ENCODE peak calls at places on chromosomes 13 and 19, in eight cellular contexts. Q is right cardiac atrium; O is GM23248; P is uterus; G is pancreas; F is CD8-positive, alpha-beta memory T cell; D is body of pancreas; N is adrenal gland. J is an unnamed sample. For H3K9me3 and H3K4me1, the result is how much of the 10 kb centered on the place peaks cover.

GRCh38 chr19:12639901-12640613 is 26.5 kb downstream of the MAN2B1 start:
- DNase-seq in G (peak), P (peak), Q (peak), O (peak), N (peak), D (peak), F (peak), J (peak)

GRCh38 chr19:41219924-41220567 is 1.0 kb downstream of the AXL start:
- DNase-seq in F (no peak), G (no peak), D (peak), N (peak), P (peak), Q (peak), O (peak), J (no peak)

GRCh38 chr19:52518646-52519045 is 8.8 kb upstream of the ZNF808 start:
- DNase-seq in D (no peak), O (no peak), F (no peak), Q (no peak), G (no peak), P (no peak), N (no peak), J (no peak)

GRCh38 chr13:101289764-101290163 is 126.5 kb downstream of the NALCN start:
- DNase-seq in Q (no peak), N (no peak), O (peak), F (no peak), D (peak), G (peak), P (no peak), J (no peak)

GRCh38 chr13:31154939-31155338 is 6.8 kb downstream of the HSPH1 start:
- DNase-seq in P (no peak), G (no peak), O (no peak), D (no peak), N (no peak), Q (no peak), F (no peak), J (no peak)

GRCh38 chr13:33353646-33354045 is 68.1 kb upstream of the STARD13 start:
- DNase-seq in D (no peak), P (no peak), N (no peak), F (no peak), O (no peak), Q (no peak), G (no peak), J (no peak)

GRCh38 chr13:76641056-76641455 is 245.1 kb downstream of the KCTD12 start:
- DNase-seq in O (peak), Q (no peak), D (no peak), N (no peak), G (no peak), F (no peak), P (no peak), J (no peak)

GRCh38 chr19:29400917-29401711 is 124.7 kb upstream of the VSTM2B start:
- DNase-seq in G (no peak), F (no peak), O (peak), D (no peak), Q (no peak), N (no peak), P (no peak), J (no peak)

GRCh38 chr19:4523306-4524110 is 5.2 kb upstream of the PLIN4 start:
- DNase-seq in D (peak), G (peak), Q (peak), F (no peak), N (no peak), O (peak), P (no peak), J (peak)

GRCh38 chr19:36150586-36150985 is 1.7 kb downstream of the COX7A1 start:
- DNase-seq in N (no peak), O (no peak), Q (no peak), G (no peak), F (no peak), D (no peak), P (no peak), J (no peak)
- H3K27ac ChIP-seq in N (peak), O (peak), Q (peak), G (no peak), F (no peak), D (no peak), P (peak), J (peak)

GRCh38 chr13:39910041-39910440 is 254.6 kb downstream of the COG6 start:
- DNase-seq in Q (no peak), O (no peak), N (no peak), G (no peak), F (no peak), P (no peak), D (no peak), J (no peak)

GRCh38 chr13:39913928-39914327 is 258.5 kb downstream of the COG6 start:
- DNase-seq in O (peak), N (no peak), F (no peak), P (peak), D (peak), G (no peak), Q (peak), J (no peak)

GRCh38 chr13:39913339-39913738 is 257.9 kb downstream of the COG6 start:
- DNase-seq in N (no peak), G (no peak), O (no peak), P (no peak), F (no peak), D (no peak), Q (no peak), J (no peak)

GRCh38 chr13:39909634-39910033 is 254.2 kb downstream of the COG6 start:
- DNase-seq in Q (no peak), G (no peak), F (no peak), D (no peak), N (no peak), P (no peak), O (no peak), J (no peak)

GRCh38 chr13:39910833-39911232 is 255.4 kb downstream of the COG6 start:
- DNase-seq in D (no peak), F (no peak), Q (peak), P (no peak), N (no peak), O (no peak), G (no peak), J (no peak)
- H3K9me3 ChIP-seq in D (under half), F (under half), Q (under half), P (under half), N (under half), O (under half), G (under half), J (under half)

GRCh38 chr13:110290811-110291210 is 16.1 kb downstream of the COL4A1 start:
- DNase-seq in O (no peak), D (no peak), Q (no peak), G (no peak), P (no peak), N (no peak), F (no peak), J (no peak)
- H3K4me1 ChIP-seq in O (under half), D (under half), Q (under half), G (under half), P (under half), N (under half), F (under half), J (under half)

GRCh38 chr19:2294377-2295335 is 12.7 kb upstream of the PEAK3 start:
- DNase-seq in G (no peak), Q (peak), F (no peak), P (peak), D (no peak), O (peak), N (peak), J (no peak)
- H3K27ac ChIP-seq in G (no peak), Q (peak), F (no peak), P (peak), D (no peak), O (no peak), N (no peak), J (peak)